ENCODE peak calls at places on chromosome 6, in five cellular contexts. P is fibroblast of the conjunctiva, E is body of pancreas, X is NCI-H1092 treated with DMSO at 0.1 percent for 48 hours, J is epithelial cell of esophagus. A is an unnamed sample.

GRCh38 chr6:33577106-33577535 is 3.0 kb downstream of the BAK1 start:
- DNase-seq in P (no peak), E (peak; percentile 72), X (no peak), J (peak; percentile 72), A (no peak)

GRCh38 chr6:44053760-44054556 is 73.3 kb downstream of the MRPL14 start:
- DNase-seq in P (no peak), E (no peak), X (no peak), J (no peak), A (no peak)

GRCh38 chr6:158285321-158285960 is 26.8 kb upstream of the TULP4 start:
- DNase-seq in P (no peak), E (no peak), X (no peak), J (peak; percentile 16), A (no peak)

GRCh38 chr6:149969635-149970034 is 5.9 kb downstream of the ULBP1 start:
- DNase-seq in P (no peak), E (no peak), X (no peak), J (no peak), A (no peak)

GRCh38 chr6:91317247-91317646 is 730.4 kb upstream of the MAP3K7 start:
- DNase-seq in P (no peak), E (no peak), X (no peak), J (no peak), A (no peak)

GRCh38 chr6:82419088-82419720 is 55.6 kb downstream of the TPBG start:
- DNase-seq in P (no peak), E (no peak), X (no peak), J (no peak), A (no peak)

GRCh38 chr6:107690546-107690863 is 133.6 kb downstream of the SCML4 start:
- DNase-seq in P (no peak), E (no peak), X (no peak), J (no peak), A (no peak)

GRCh38 chr6:100803264-100803663 is 77.9 kb downstream of the ASCC3 start:
- DNase-seq in P (no peak), E (no peak), X (no peak), J (peak; percentile 10), A (no peak)

GRCh38 chr6:39086294-39086693 is 28.7 kb downstream of the SAYSD1 start:
- DNase-seq in P (no peak), E (no peak), X (no peak), J (no peak), A (no peak)

GRCh38 chr6:111740506-111740905 is 132.7 kb downstream of the FYN start:
- DNase-seq in P (no peak), E (no peak), X (no peak), J (no peak), A (no peak)

GRCh38 chr6:43993881-43994523 is 133.2 kb downstream of the MRPL14 start:
- DNase-seq in P (no peak), E (peak; percentile 42), X (no peak), J (no peak), A (no peak)

GRCh38 chr6:24908555-24908954 is 27.2 kb downstream of the RIPOR2 start:
- DNase-seq in P (no peak), E (no peak), X (no peak), J (no peak), A (no peak)

GRCh38 chr6:36139991-36140710 is 9.8 kb downstream of the MAPK13 start:
- DNase-seq in P (no peak), E (no peak), X (no peak), J (no peak), A (no peak)

A was measured in HCT116.